ENCODE peak calls at places on chromosome 21, in nine cellular contexts. V is Caco-2, K is astrocyte of the spinal cord, B is mucosa of descending colon, M is GM12865, S is Peyer's patch, F is GM12878, E is mammary epithelial cell, T is heart right ventricle. N is an unnamed sample.
A peak's percentile ranks its signal among the peaks of the same experiment; 100 is the strongest.

GRCh38 chr21:43299441-43300277 is 127.3 kb downstream of the SIK1 start:
- DNase-seq in V (no peak), K (no peak), B (peak; percentile 44), M (no peak), S (no peak), F (no peak), E (no peak), T (no peak), N (no peak)

GRCh38 chr21:44934797-44935532 is 4.9 kb upstream of the SLX9 start:
- DNase-seq in V (no peak), K (no peak), B (no peak), M (no peak), S (no peak), F (no peak), E (no peak), T (no peak), N (no peak)

GRCh38 chr21:45363921-45364463 is 41.0 kb upstream of the COL18A1 start:
- DNase-seq in V (no peak), K (peak; percentile 99), B (peak; percentile 57), M (peak; percentile 46), S (peak; percentile 26), F (peak; percentile 8), E (peak; percentile 96), T (peak; percentile 93), N (peak; percentile 99)

GRCh38 chr21:43608225-43608624 is 51.1 kb downstream of the HSF2BP start:
- DNase-seq in V (no peak), K (peak; percentile 91), B (no peak), M (no peak), S (no peak), F (no peak), E (peak; percentile 90), T (no peak), N (peak; percentile 82)

GRCh38 chr21:44793269-44794030 is 8.2 kb downstream of the UBE2G2 start:
- DNase-seq in V (peak; percentile 55), K (peak; percentile 62), B (peak; percentile 69), M (peak; percentile 64), S (peak; percentile 28), F (no peak), E (peak; percentile 51), T (peak; percentile 45), N (peak; percentile 41)

GRCh38 chr21:34029724-34030528 is 43.5 kb upstream of the MRPS6 start:
- DNase-seq in V (peak; percentile 62), K (peak; percentile 82), B (peak; percentile 42), M (peak; percentile 89), S (peak; percentile 48), F (peak; percentile 87), E (peak; percentile 75), T (peak; percentile 46), N (no peak)

GRCh38 chr21:43361493-43362296 is 65.2 kb downstream of the SIK1 start:
- DNase-seq in V (no peak), K (peak; percentile 57), B (peak; percentile 47), M (peak; percentile 95), S (peak; percentile 86), F (peak; percentile 73), E (peak; percentile 93), T (peak; percentile 79), N (no peak)

GRCh38 chr21:32777269-32777668 is 5.7 kb upstream of the PAXBP1 start:
- DNase-seq in V (no peak), K (no peak), B (no peak), M (no peak), S (no peak), F (no peak), E (no peak), T (no peak), N (no peak)

GRCh38 chr21:46126321-46127238 is 28.7 kb downstream of the COL6A2 start:
- DNase-seq in V (peak; percentile 36), K (no peak), B (no peak), M (no peak), S (no peak), F (no peak), E (no peak), T (peak; percentile 4), N (no peak)

GRCh38 chr21:25837545-25838263 is 102.9 kb downstream of the GABPA start:
- DNase-seq in V (no peak), K (peak; percentile 86), B (no peak), M (no peak), S (no peak), F (no peak), E (peak; percentile 84), T (no peak), N (peak; percentile 93)

GRCh38 chr21:42405064-42406059 is 1.7 kb downstream of the UBASH3A start:
- DNase-seq in V (no peak), K (no peak), B (no peak), M (no peak), S (no peak), F (no peak), E (no peak), T (no peak), N (no peak)

GRCh38 chr21:21436012-21436545 is 437.9 kb downstream of the NCAM2 start:
- DNase-seq in V (no peak), K (peak; percentile 73), B (no peak), M (no peak), S (no peak), F (no peak), E (no peak), T (no peak), N (no peak)

DNA sequence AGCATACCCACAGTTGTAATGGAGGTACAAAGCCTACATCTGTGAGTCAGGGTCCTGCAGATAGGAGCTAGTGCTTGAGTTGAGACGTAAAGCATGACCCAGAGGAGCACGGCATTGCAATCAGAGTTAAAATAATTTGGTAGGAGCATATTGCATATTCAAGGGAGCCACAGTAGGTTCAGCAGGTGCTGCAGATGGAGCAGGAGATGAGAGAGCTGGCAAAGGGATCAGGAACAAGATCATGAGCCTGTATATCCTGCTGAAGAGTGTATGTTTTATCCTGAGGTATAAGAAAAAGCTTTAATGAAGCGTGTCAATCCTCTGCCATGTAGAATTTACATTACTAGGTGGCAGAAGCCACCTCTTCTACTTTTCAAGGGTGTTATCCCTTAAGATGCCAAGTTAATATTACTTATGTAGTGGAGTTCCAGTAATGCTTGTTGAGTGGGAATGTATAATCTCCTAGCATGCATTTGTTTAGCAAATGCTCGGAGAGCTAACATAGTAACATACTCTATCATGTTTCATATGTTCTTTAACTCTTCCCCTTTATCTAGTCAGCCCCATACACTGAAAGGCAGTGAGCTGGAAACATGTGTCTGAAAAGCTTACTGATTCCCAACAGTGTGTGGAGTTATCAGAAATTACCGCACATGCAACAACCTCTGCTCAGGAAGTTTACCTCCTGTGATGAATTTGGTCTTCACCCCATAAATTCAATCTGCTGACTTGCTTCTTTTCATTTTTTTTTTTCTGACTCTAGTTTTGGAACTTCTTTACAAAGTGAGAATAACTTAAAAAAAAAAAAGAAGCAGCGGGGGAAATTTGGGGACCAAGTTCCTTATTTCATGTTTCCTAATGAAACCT is 300.2 kb downstream of the GRIK1 start:
- DNase-seq in V (no peak), K (no peak), B (no peak), M (no peak), S (no peak), F (no peak), E (no peak), T (no peak), N (no peak)
- H3K4me3 ChIP-seq in V (no peak overlapping the region), K (no peak overlapping the region), B (no peak overlapping the region), M (no peak overlapping the region), S (no peak overlapping the region), F (peak overlapping the region; percentile 22), E (no peak overlapping the region), T (no peak overlapping the region), N (no peak overlapping the region)

GRCh38 chr21:15397258-15397657 is 332.5 kb upstream of the NRIP1 start:
- DNase-seq in V (no peak), K (no peak), B (no peak), M (no peak), S (no peak), F (no peak), E (no peak), T (no peak), N (no peak)

GRCh38 chr21:15400905-15401304 is 328.9 kb upstream of the USP25 start:
- DNase-seq in V (no peak), K (no peak), B (no peak), M (no peak), S (no peak), F (no peak), E (peak; percentile 22), T (no peak), N (no peak)

GRCh38 chr21:15406791-15407190 is 323.0 kb upstream of the USP25 start:
- DNase-seq in V (no peak), K (no peak), B (no peak), M (no peak), S (no peak), F (no peak), E (peak; percentile 41), T (no peak), N (no peak)

DNA sequence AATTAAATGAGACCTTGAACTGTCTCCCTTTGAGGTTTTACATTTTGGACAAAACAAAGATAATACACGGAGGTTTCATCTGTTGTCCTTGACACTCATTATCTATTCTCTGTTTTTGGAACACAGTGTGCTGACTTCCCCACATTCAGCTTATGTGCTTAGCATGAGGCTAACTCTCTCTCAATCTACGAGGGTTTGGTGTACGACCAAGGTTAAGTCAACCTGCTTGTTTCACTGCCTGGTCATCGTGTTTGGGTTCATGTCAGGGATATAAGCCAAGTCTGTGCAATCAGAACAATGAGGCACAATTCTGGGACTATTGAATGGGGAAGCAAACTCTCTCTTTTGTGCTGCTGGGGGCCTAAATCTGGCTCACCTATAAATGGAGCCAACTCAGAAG is 328.5 kb upstream of the USP25 start:
- DNase-seq in V (no peak), K (no peak), B (no peak), M (no peak), S (no peak), F (no peak), E (no peak), T (no peak), N (no peak)
- TF ChIP-seq CTCF in V (no peak), K (no peak), B (no peak), M (no peak), S (no peak), F (no peak), E (no peak), T (no peak), N (no peak)

DNA sequence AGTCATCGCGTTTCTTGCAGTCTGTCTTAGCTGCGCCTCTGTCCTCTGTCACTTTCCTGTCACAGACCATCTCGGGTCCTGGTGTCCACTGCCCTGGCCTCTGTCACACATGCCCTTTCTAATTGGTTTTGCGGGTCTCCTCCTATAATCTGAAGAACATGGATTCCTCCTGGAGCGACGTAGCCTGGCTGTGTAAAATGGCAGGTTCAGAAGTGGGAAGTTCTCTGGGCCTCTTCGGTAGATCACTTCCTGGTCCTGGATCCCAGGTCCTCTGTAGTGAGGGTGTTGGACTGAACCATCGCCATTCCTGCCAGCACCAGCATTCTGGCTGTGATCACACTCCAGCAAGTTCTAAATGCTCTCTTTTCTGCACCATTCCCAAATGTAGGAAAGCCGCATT is 857 bp downstream of the FAM3B start:
- DNase-seq in V (no peak), K (no peak), B (no peak), M (no peak), S (no peak), F (no peak), E (no peak), T (no peak), N (no peak)
- H3K4me3 ChIP-seq in V (no peak overlapping the region), K (no peak overlapping the region), B (no peak overlapping the region), M (no peak overlapping the region), S (peak overlapping the region; percentile 73), F (no peak overlapping the region), E (no peak overlapping the region), T (no peak overlapping the region), N (no peak overlapping the region)

DNA sequence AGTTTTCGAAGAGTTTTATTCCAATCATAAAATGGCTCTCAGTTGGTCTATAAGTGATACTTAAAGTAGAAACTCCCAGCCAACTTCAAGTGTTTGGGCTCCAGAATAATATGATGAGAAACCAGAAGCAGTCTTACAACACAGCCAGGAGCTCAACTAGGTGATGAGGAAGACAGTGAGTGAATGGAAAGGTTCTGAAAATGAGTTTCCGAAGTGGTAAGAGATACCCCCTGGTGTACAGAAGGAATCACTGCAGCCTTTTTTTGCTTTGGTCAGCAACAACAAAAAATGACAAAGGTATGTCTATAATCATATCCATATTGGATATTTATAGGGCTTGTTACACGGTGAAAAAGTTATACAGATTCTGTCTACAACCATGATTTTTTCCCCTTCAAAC is 16.5 kb downstream of the KRTAP19-1 start:
- DNase-seq in V (no peak), K (no peak), B (no peak), M (peak; percentile 1), S (no peak), F (no peak), E (peak; percentile 7), T (no peak), N (no peak)
- TF ChIP-seq CTCF in V (peak; percentile 62), K (peak; percentile 33), B (no peak), M (peak; percentile 43), S (no peak), F (peak; percentile 37), E (peak; percentile 69), T (no peak), N (peak; percentile 50)